ENCODE peak calls at places on chromosomes 4 and X, in four cellular contexts. P is GM23248, F is IMR-90, W is K562. T is an unnamed sample. For H3K9me3, the result is how much of the 10 kb centered on the place peaks cover.

GRCh38 chr4:61041527-61041926 is 158.6 kb upstream of the ADGRL3 start:
- DNase-seq in P (no peak), F (no peak), W (no peak), T (no peak)

GRCh38 chr4:768995-769394 is 56.9 kb downstream of the CPLX1 start:
- DNase-seq in P (no peak), F (no peak), W (no peak), T (peak)

GRCh38 chr4:36815536-36815935 is 429.0 kb upstream of the NWD2 start:
- DNase-seq in P (no peak), F (no peak), W (no peak), T (no peak)

GRCh38 chr4:139458999-139459398 is 5.1 kb downstream of the RAB33B start:
- DNase-seq in P (peak), F (no peak), W (no peak), T (no peak)

GRCh38 chr4:108010167-108010566 is 20.5 kb downstream of the HADH start:
- DNase-seq in P (peak), F (peak), W (no peak), T (no peak)

GRCh38 chrX:17590892-17591740 is 146.2 kb upstream of the SCML1 start:
- DNase-seq in P (peak), F (peak), W (peak), T (peak)

GRCh38 chrX:9907645-9908387 is 59.3 kb upstream of the CLDN34 start:
- DNase-seq in P (peak), F (peak), W (no peak), T (no peak)

GRCh38 chrX:50067435-50068292 is 133.1 kb downstream of the AKAP4 start:
- DNase-seq in P (no peak), F (peak), W (peak), T (no peak)

GRCh38 chr4:185201983-185202962 is 1.5 kb downstream of the CFAP97 start:
- DNase-seq in P (peak), F (peak), W (peak), T (no peak)

GRCh38 chr4:185204238-185204910 is 574 bp upstream of the CFAP97 start:
- DNase-seq in P (peak), F (peak), W (no peak), T (no peak)

GRCh38 chr4:185203380-185204237 is at the start of gene CFAP97:
- DNase-seq in P (peak), F (peak), W (peak), T (peak)

GRCh38 chr4:185205697-185206342 is 2.0 kb upstream of the CFAP97 start:
- DNase-seq in P (no peak), F (no peak), W (no peak), T (no peak)

DNA sequence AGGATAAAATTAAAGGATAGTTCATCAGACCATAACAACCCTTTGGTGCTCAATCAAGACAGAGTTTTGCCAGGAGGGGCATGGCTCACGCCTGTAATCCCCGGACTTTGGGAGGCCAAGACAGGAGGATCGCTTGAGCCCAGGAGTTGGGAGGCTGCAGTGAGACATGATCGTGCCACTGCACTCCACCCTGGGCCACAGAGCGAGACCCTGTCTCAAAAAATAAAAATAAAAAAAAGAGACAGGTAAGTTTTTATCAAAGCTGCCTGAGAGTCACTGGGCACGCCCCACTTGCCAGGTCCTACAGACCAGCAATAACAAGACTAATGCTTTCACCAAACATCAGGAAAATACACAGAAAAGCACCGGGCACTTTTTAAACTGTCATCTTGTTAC is 818 bp downstream of the CFAP97 start:
- DNase-seq in P (no peak), F (no peak), W (no peak), T (no peak)
- H3K9ac ChIP-seq in P (peak), F (peak), W (peak), T (peak)

GRCh38 chr4:186882293-186882692 is 158.6 kb upstream of the FAT1 start:
- DNase-seq in P (no peak), F (no peak), W (no peak), T (no peak)

GRCh38 chr4:186876961-186877626 is 153.4 kb upstream of the FAT1 start:
- DNase-seq in P (no peak), F (no peak), W (no peak), T (no peak)

GRCh38 chr4:186885289-186885688 is 161.6 kb upstream of the FAT1 start:
- DNase-seq in P (no peak), F (no peak), W (no peak), T (no peak)

GRCh38 chr4:186878203-186878800 is 154.6 kb upstream of the FAT1 start:
- DNase-seq in P (no peak), F (no peak), W (no peak), T (no peak)

DNA sequence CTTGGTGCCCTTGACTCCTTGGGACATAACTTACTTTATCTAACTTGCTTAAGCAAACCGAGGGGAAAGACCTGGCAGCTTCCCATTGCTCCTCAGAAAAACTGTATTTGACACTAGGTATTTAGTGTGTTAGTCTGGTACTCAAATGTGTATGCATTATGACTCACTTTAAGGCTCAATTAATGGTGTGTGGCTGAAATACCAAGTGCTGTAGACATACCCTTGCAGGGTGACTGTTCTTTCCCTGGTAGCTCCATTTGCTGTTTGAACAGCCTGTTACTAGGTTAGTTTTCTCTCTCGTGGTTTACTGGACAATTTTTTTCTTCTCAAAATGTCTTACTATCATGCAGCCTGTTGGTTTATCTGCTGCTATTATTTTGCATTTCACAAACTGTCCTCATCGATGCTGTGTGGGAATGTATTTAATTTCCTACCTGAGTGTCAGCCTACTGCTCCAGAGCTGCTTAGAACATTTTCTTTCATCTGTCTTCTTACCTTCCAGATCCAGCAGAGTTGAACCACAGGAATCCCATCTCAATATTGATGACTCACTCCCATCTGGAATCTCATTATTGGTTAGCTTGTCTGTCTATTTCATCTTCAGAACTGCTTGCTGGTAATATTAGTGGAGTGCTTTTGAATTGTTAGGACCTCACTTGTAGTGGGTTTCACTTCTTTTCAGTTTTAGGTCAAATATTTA is 158.0 kb upstream of the FAT1 start:
- DNase-seq in P (peak), F (peak), W (no peak), T (no peak)
- H3K4me3 ChIP-seq in P (no peak), F (no peak), W (no peak), T (no peak)

GRCh38 chrX:137548261-137548660 is 17.7 kb upstream of the ZIC3 start:
- DNase-seq in P (no peak), F (no peak), W (no peak), T (no peak)

GRCh38 chrX:137550561-137551305 is 15.2 kb upstream of the ZIC3 start:
- DNase-seq in P (no peak), F (no peak), W (no peak), T (no peak)

GRCh38 chrX:137547291-137547690 is 18.6 kb upstream of the ZIC3 start:
- DNase-seq in P (no peak), F (no peak), W (no peak), T (no peak)

GRCh38 chrX:137549846-137550534 is 15.9 kb upstream of the ZIC3 start:
- DNase-seq in P (no peak), F (no peak), W (no peak), T (no peak)

DNA sequence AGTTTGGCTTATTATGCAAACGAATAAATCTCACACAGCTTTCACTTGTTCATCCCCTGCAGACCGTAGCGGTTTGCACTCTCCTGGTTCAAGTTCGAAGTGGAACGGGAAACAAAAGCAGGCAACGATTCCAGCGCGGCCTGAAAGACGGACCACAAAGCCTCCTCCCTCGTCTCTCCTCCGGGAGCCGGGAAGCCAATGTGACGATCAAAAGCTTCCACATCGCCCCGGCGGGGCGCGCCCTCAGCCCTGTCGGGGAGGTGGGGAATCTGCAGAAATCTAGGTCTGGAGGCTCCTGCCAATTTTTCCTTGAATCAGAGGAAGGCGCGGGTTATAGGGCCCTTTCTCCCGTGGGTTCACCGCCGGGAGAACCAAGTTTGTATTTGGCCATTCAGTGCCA is 16.9 kb upstream of the ZIC3 start:
- DNase-seq in P (no peak), F (no peak), W (no peak), T (no peak)
- H3K9me3 ChIP-seq in P (under half), F (under half), W (under half), T (under half)

DNA sequence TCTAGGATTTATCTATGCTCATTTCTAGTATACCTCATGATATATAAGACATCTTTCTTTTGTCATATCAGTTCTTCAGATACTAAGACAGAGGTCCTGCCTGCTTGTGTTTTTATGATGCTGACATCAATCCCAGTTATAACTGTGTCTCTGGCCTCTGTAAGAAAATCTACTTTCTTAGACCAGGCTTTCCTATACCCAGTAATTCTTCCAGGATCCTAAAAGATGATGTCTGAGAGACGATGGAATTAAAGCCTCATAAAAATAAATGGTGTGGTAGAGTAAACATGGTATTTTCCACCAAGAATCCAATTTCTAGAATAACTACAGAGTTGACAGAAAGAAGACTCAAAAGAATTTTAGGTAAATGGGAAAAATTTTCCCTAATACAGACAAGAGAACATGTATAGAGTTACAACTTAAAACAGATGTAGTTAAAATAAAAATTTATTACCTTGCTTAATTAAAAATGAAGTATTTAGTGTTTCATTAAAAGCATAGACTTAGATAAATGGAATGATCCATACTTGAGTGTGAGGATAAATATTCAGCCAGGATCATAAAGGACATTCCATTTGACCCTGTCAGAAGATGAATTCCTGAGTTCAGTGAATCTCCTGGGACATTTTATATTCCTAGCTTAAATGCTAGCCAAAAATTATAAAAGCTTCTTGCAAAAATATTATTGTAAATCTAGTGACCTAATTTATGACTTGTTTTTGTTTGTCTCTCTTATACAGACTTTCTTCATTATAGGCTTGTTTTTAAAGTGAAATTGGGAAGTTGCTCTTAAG is 137.4 kb downstream of the PDLIM5 start:
- DNase-seq in P (peak), F (no peak), W (no peak), T (no peak)
- H3K9ac ChIP-seq in P (no peak), F (no peak), W (no peak), T (no peak)